ENCODE peak calls at places on chromosomes 5 and 9, in six cellular contexts. U, D, C, W, Y and M are unnamed samples.
A peak's percentile ranks its signal among the peaks of the same experiment; 100 is the strongest.

GRCh38 chr9:38713426-38713825 is 6.5 kb downstream of the FAM240B start:
- ATAC-seq in U (peak; percentile 70), D (no peak), Y (no peak), W (no peak), C (peak; percentile 89), M (no peak)

GRCh38 chr5:67291671-67292070 is 95.1 kb upstream of the CD180 start:
- ATAC-seq in W (no peak), Y (no peak), U (no peak), C (no peak), D (no peak), M (no peak)

GRCh38 chr5:54646285-54647101 is 128.9 kb downstream of the SNX18 start:
- ATAC-seq in W (peak; percentile 94), C (peak; percentile 98), D (peak; percentile 83), U (peak; percentile 82), Y (peak; percentile 95), M (peak; percentile 99)

GRCh38 chr5:168409601-168410458 is 76.4 kb upstream of the RARS1 start:
- ATAC-seq in C (peak; percentile 56), D (no peak), Y (peak; percentile 57), U (no peak), W (peak; percentile 77), M (no peak)

GRCh38 chr5:150272531-150272930 is 17.0 kb downstream of the CAMK2A start:
- ATAC-seq in D (no peak), Y (peak; percentile 43), U (no peak), W (peak; percentile 68), C (no peak), M (peak; percentile 35)

GRCh38 chr9:121567142-121568100 is 67.8 kb upstream of the GGTA1 start:
- ATAC-seq in C (peak; percentile 50), D (no peak), U (peak; percentile 87), Y (no peak), W (no peak), M (no peak)

GRCh38 chr5:137935190-137935589 is 45.9 kb downstream of the PKD2L2 start:
- ATAC-seq in C (no peak), W (no peak), U (no peak), D (no peak), Y (no peak), M (peak; percentile 66)

GRCh38 chr5:72598461-72599433 is 91.5 kb upstream of the ZNF366 start:
- ATAC-seq in U (no peak), C (no peak), Y (no peak), D (no peak), W (no peak), M (peak; percentile 51)

GRCh38 chr5:100550531-100551036 is 15.4 kb downstream of the FAM174A start:
- ATAC-seq in C (no peak), W (peak; percentile 75), D (no peak), Y (peak; percentile 79), U (peak; percentile 96), M (peak; percentile 72)

GRCh38 chr9:134618163-134618822 is 23.3 kb upstream of the COL5A1 start:
- ATAC-seq in C (peak; percentile 48), W (no peak), D (no peak), U (no peak), Y (no peak), M (no peak)

GRCh38 chr5:159844267-159844666 is 72.0 kb upstream of the ADRA1B start:
- ATAC-seq in Y (no peak), U (peak; percentile 86), C (no peak), W (no peak), D (no peak), M (no peak)

GRCh38 chr9:90009447-90009846 is 404.6 kb downstream of the GADD45G start:
- ATAC-seq in D (no peak), W (no peak), Y (no peak), U (no peak), C (no peak), M (peak; percentile 94)

GRCh38 chr5:107455111-107455544 is 215.6 kb downstream of the EFNA5 start:
- ATAC-seq in C (no peak), U (no peak), W (no peak), D (no peak), Y (no peak), M (no peak)

GRCh38 chr5:57335092-57335491 is 147.5 kb downstream of the ACTBL2 start:
- ATAC-seq in D (no peak), W (no peak), U (no peak), Y (no peak), C (no peak), M (no peak)

GRCh38 chr5:123180676-123181393 is 91.8 kb downstream of the PRDM6 start:
- ATAC-seq in Y (no peak), C (no peak), U (no peak), W (no peak), D (no peak), M (peak; percentile 68)

GRCh38 chr9:108002296-108003056 is 512.9 kb upstream of the KLF4 start:
- ATAC-seq in U (no peak), C (peak; percentile 25), D (no peak), Y (no peak), W (no peak), M (no peak)

GRCh38 chr5:68299575-68299974 is 84.0 kb downstream of the PIK3R1 start:
- ATAC-seq in C (no peak), Y (no peak), D (no peak), W (no peak), U (no peak), M (no peak)

GRCh38 chr5:16464664-16465543 is 696 bp downstream of the ZNF622 start:
- ATAC-seq in Y (no peak), U (no peak), C (peak; percentile 3), D (no peak), W (no peak), M (peak; percentile 5)

GRCh38 chr9:133171161-133171955 is 7.6 kb upstream of the GBGT1 start:
- ATAC-seq in C (no peak), Y (no peak), W (no peak), U (no peak), D (no peak), M (peak; percentile 77)

GRCh38 chr5:173301695-173302545 is 26.3 kb downstream of the STC2 start:
- ATAC-seq in C (peak; percentile 22), W (no peak), D (no peak), Y (no peak), U (no peak), M (no peak)

GRCh38 chr5:169071-169727 is 22.1 kb upstream of the LRRC14B start:
- ATAC-seq in C (peak; percentile 96), D (no peak), Y (no peak), U (peak; percentile 54), W (no peak), M (no peak)

GRCh38 chr5:154189256-154189818 is 1.2 kb upstream of the GALNT10 start:
- ATAC-seq in U (no peak), D (no peak), Y (no peak), W (no peak), C (peak; percentile 25), M (peak; percentile 10)

GRCh38 chr9:120730661-120731514 is 16.6 kb upstream of the MEGF9 start:
- ATAC-seq in U (no peak), W (no peak), D (no peak), Y (no peak), C (peak; percentile 31), M (no peak)

GRCh38 chr9:29865764-29866313 is 2292.6 kb upstream of the C9orf72 start:
- ATAC-seq in D (peak; percentile 65), C (no peak), Y (peak; percentile 22), W (peak; percentile 54), U (no peak), M (no peak)

GRCh38 chr5:169009171-169009570 is 291.8 kb downstream of the SLIT3 start:
- ATAC-seq in Y (no peak), D (no peak), W (no peak), C (peak; percentile 78), U (peak; percentile 76), M (no peak)

GRCh38 chr5:79493596-79494343 is 20.2 kb downstream of the HOMER1 start:
- ATAC-seq in Y (no peak), C (peak; percentile 24), W (no peak), U (peak; percentile 56), D (no peak), M (no peak)

GRCh38 chr9:101376117-101376866 is 8.5 kb downstream of the BAAT start:
- ATAC-seq in D (no peak), U (no peak), Y (no peak), C (no peak), W (no peak), M (no peak)

GRCh38 chr9:108117775-108118174 is 628.2 kb upstream of the KLF4 start:
- ATAC-seq in D (no peak), C (no peak), W (no peak), Y (no peak), U (no peak), M (no peak)

GRCh38 chr9:125904155-125904841 is 157.1 kb downstream of the PBX3 start:
- ATAC-seq in D (no peak), U (no peak), Y (no peak), W (no peak), C (peak; percentile 21), M (no peak)

GRCh38 chr9:113622600-113623400 is 159.3 kb downstream of the RGS3 start:
- ATAC-seq in D (no peak), W (peak; percentile 91), U (no peak), Y (no peak), C (no peak), M (peak; percentile 94)

GRCh38 chr5:58793888-58794287 is 211.0 kb downstream of the RAB3C start:
- ATAC-seq in W (no peak), Y (no peak), D (no peak), U (no peak), C (no peak), M (no peak)

GRCh38 chr9:137814841-137815240 is 62.7 kb upstream of the CACNA1B start:
- ATAC-seq in Y (no peak), U (no peak), W (no peak), C (no peak), D (no peak), M (no peak)

GRCh38 chr5:148976569-148977321 is 86.1 kb downstream of the SH3TC2 start:
- ATAC-seq in W (no peak), Y (no peak), C (no peak), U (peak; percentile 5), D (no peak), M (no peak)

GRCh38 chr9:90189306-90189705 is 453.3 kb downstream of the DIRAS2 start:
- ATAC-seq in W (no peak), D (no peak), Y (no peak), C (no peak), U (no peak), M (peak; percentile 98)

GRCh38 chr5:16666140-16666860 is 49.5 kb upstream of the RETREG1 start:
- ATAC-seq in U (peak; percentile 28), D (no peak), W (peak; percentile 17), C (peak; percentile 34), Y (no peak), M (no peak)

GRCh38 chr5:39130716-39131115 is 56.5 kb upstream of the RICTOR start:
- ATAC-seq in W (no peak), Y (no peak), C (no peak), U (no peak), D (no peak), M (no peak)

GRCh38 chr5:122705876-122706275 is 69.0 kb upstream of the SNX2 start:
- ATAC-seq in C (no peak), U (no peak), Y (no peak), W (no peak), D (no peak), M (no peak)

GRCh38 chr9:16039103-16039987 is 486.5 kb downstream of the CCDC171 start:
- ATAC-seq in W (peak; percentile 47), D (no peak), Y (no peak), U (no peak), C (no peak), M (no peak)

GRCh38 chr5:112869948-112870347 is 8.9 kb downstream of the SRP19 start:
- ATAC-seq in U (no peak), W (peak; percentile 61), C (no peak), Y (peak; percentile 35), D (peak; percentile 46), M (no peak)